ENCODE peak calls at places on chromosomes 2 and 18, in four cellular contexts. One of them, this sample, is unnamed.

GRCh38 chr2:37892436-37893114 is 32.5 kb upstream of the RMDN2 start:
- DNase-seq in mesendoderm: no peak
- DNase-seq in NCI-H446: no peak
- DNase-seq in hypothalamus: no peak
- DNase-seq in this sample: no peak

GRCh38 chr2:10934308-10934978 is 22.7 kb downstream of the KCNF1 start:
- DNase-seq in NCI-H446: no peak
- DNase-seq in hypothalamus: no peak
- DNase-seq in mesendoderm: no peak
- DNase-seq in this sample: no peak

GRCh38 chr2:45743531-45744391 is 92.3 kb downstream of the PRKCE start:
- DNase-seq in hypothalamus: no peak
- DNase-seq in mesendoderm: no peak
- DNase-seq in NCI-H446: no peak
- DNase-seq in this sample: no peak

GRCh38 chr2:236172866-236173733 is 4.9 kb upstream of the GBX2 start:
- DNase-seq in mesendoderm: no peak
- DNase-seq in hypothalamus: no peak
- DNase-seq in NCI-H446: no peak
- DNase-seq in this sample: no peak

GRCh38 chr2:25314514-25315315 is 27.0 kb downstream of the DNMT3A start:
- DNase-seq in mesendoderm: peak; percentile 91
- DNase-seq in hypothalamus: no peak
- DNase-seq in NCI-H446: peak; percentile 80
- DNase-seq in this sample: peak; percentile 79

GRCh38 chr2:190929919-190930318 is 49.3 kb downstream of the GLS start:
- DNase-seq in NCI-H446: no peak
- DNase-seq in mesendoderm: no peak
- DNase-seq in hypothalamus: no peak
- DNase-seq in this sample: no peak

GRCh38 chr2:35298493-35298892 is 1057.1 kb upstream of the CRIM1 start:
- DNase-seq in mesendoderm: no peak
- DNase-seq in hypothalamus: no peak
- DNase-seq in NCI-H446: no peak
- DNase-seq in this sample: no peak

GRCh38 chr2:62706721-62707516 is 1.4 kb downstream of the EHBP1 start:
- DNase-seq in mesendoderm: no peak
- DNase-seq in NCI-H446: no peak
- DNase-seq in hypothalamus: no peak
- DNase-seq in this sample: no peak

GRCh38 chr2:215531284-215531683 is 95.4 kb upstream of the FN1 start:
- DNase-seq in mesendoderm: no peak
- DNase-seq in NCI-H446: no peak
- DNase-seq in hypothalamus: no peak
- DNase-seq in this sample: no peak

GRCh38 chr18:47953471-47953931 is 23.0 kb upstream of the SMAD2 start:
- DNase-seq in hypothalamus: no peak
- DNase-seq in NCI-H446: peak; percentile 89
- DNase-seq in mesendoderm: peak; percentile 39
- DNase-seq in this sample: peak; percentile 21

GRCh38 chr18:70366670-70367069 is 77.8 kb downstream of the SOCS6 start:
- DNase-seq in NCI-H446: no peak
- DNase-seq in hypothalamus: no peak
- DNase-seq in mesendoderm: peak; percentile 64
- DNase-seq in this sample: no peak

GRCh38 chr2:54615832-54616534 is 107.5 kb upstream of the EML6 start:
- DNase-seq in NCI-H446: no peak
- DNase-seq in hypothalamus: no peak
- DNase-seq in mesendoderm: no peak
- DNase-seq in this sample: no peak

GRCh38 chr2:204574473-204574872 is 29.2 kb downstream of the PARD3B start:
- DNase-seq in hypothalamus: no peak
- DNase-seq in NCI-H446: no peak
- DNase-seq in mesendoderm: no peak
- DNase-seq in this sample: no peak

GRCh38 chr2:119482481-119483394 is 41.5 kb downstream of the SCTR start:
- DNase-seq in hypothalamus: no peak
- DNase-seq in NCI-H446: no peak
- DNase-seq in mesendoderm: no peak
- DNase-seq in this sample: no peak

GRCh38 chr2:10901160-10901559 is 10.6 kb upstream of the KCNF1 start:
- DNase-seq in hypothalamus: no peak
- DNase-seq in NCI-H446: no peak
- DNase-seq in mesendoderm: no peak
- DNase-seq in this sample: no peak

GRCh38 chr2:65630643-65631042 is 198.2 kb upstream of the SPRED2 start:
- DNase-seq in hypothalamus: no peak
- DNase-seq in mesendoderm: peak; percentile 10
- DNase-seq in NCI-H446: no peak
- DNase-seq in this sample: no peak

GRCh38 chr18:63258749-63259580 is 60.6 kb downstream of the BCL2 start:
- DNase-seq in mesendoderm: no peak
- DNase-seq in hypothalamus: no peak
- DNase-seq in NCI-H446: no peak
- DNase-seq in this sample: no peak

GRCh38 chr2:134501476-134502089 is 217.2 kb downstream of the TMEM163 start:
- DNase-seq in hypothalamus: no peak
- DNase-seq in mesendoderm: no peak
- DNase-seq in NCI-H446: no peak
- DNase-seq in this sample: no peak